ENCODE peak calls at places on chromosome 1, in seven cellular contexts. One of them, this sample, is unnamed.

GRCh38 chr1:45008076-45008475 is 3.0 kb downstream of the HECTD3 start:
- DNase-seq in SK-N-SH: no peak
- DNase-seq in HepG2: no peak
- DNase-seq in HCT116: no peak
- DNase-seq in H1: no peak
- DNase-seq in GM12878: no peak
- DNase-seq in K562: no peak
- DNase-seq in this sample: no peak

GRCh38 chr1:157925419-157926166 is 67.9 kb upstream of the KIRREL1 start:
- DNase-seq in HCT116: no peak
- DNase-seq in K562: peak; percentile 30
- DNase-seq in H1: no peak
- DNase-seq in HepG2: no peak
- DNase-seq in SK-N-SH: no peak
- DNase-seq in GM12878: no peak
- DNase-seq in this sample: peak; percentile 11

GRCh38 chr1:47298025-47298699 is 15.8 kb downstream of the STIL start:
- DNase-seq in K562: no peak
- DNase-seq in SK-N-SH: no peak
- DNase-seq in HCT116: no peak
- DNase-seq in HepG2: no peak
- DNase-seq in H1: no peak
- DNase-seq in GM12878: no peak
- DNase-seq in this sample: no peak

GRCh38 chr1:18573170-18573569 is 57.5 kb upstream of the PAX7 start:
- DNase-seq in H1: no peak
- DNase-seq in HCT116: no peak
- DNase-seq in GM12878: no peak
- DNase-seq in HepG2: no peak
- DNase-seq in SK-N-SH: no peak
- DNase-seq in K562: no peak
- DNase-seq in this sample: no peak

GRCh38 chr1:34923490-34923889 is 6.0 kb downstream of the DLGAP3 start:
- DNase-seq in HCT116: no peak
- DNase-seq in SK-N-SH: peak; percentile 3
- DNase-seq in HepG2: no peak
- DNase-seq in K562: no peak
- DNase-seq in GM12878: no peak
- DNase-seq in H1: no peak
- DNase-seq in this sample: no peak

GRCh38 chr1:43232482-43232881 is 37.3 kb upstream of the TMEM125 start:
- DNase-seq in GM12878: no peak
- DNase-seq in K562: no peak
- DNase-seq in HepG2: no peak
- DNase-seq in HCT116: no peak
- DNase-seq in H1: no peak
- DNase-seq in SK-N-SH: no peak
- DNase-seq in this sample: no peak

GRCh38 chr1:228691926-228692325 is 43.4 kb upstream of the RHOU start:
- DNase-seq in GM12878: no peak
- DNase-seq in HCT116: peak; percentile 67
- DNase-seq in HepG2: peak; percentile 72
- DNase-seq in K562: peak; percentile 35
- DNase-seq in H1: no peak
- DNase-seq in SK-N-SH: peak; percentile 45
- DNase-seq in this sample: peak; percentile 85

GRCh38 chr1:47679826-47680225 is 242.0 kb downstream of the FOXD2 start:
- DNase-seq in HCT116: no peak
- DNase-seq in K562: no peak
- DNase-seq in H1: peak; percentile 23
- DNase-seq in GM12878: no peak
- DNase-seq in SK-N-SH: no peak
- DNase-seq in HepG2: no peak
- DNase-seq in this sample: no peak

GRCh38 chr1:1000357-1001056 is 610 bp upstream of the HES4 start:
- DNase-seq in GM12878: peak; percentile 37
- DNase-seq in K562: peak; percentile 97
- DNase-seq in HCT116: peak; percentile 87
- DNase-seq in HepG2: peak; percentile 55
- DNase-seq in SK-N-SH: peak; percentile 91
- DNase-seq in H1: peak; percentile 90
- DNase-seq in this sample: peak; percentile 81

DNA sequence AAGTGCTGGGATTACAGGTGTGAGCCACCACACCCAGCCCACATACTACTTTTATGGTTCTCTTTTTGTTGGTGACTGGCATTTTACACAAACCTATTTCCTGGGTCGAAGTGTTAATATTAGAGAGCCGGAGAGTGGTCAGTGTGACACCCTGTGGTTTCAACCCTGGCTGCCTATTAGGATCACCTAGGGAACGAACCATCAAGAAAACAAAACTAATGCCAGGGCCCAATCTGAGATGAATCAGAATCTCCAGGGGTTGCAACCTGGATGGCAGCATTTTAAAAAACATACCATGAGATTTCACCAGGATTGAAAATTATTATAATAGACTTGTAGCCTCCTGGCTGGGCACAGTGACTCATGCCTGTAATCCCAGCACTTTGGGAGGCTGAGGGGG is 6.1 kb downstream of the MRPS21 start:
- DNase-seq in HCT116: no peak
- DNase-seq in SK-N-SH: no peak
- DNase-seq in H1: no peak
- DNase-seq in K562: no peak
- DNase-seq in GM12878: no peak
- DNase-seq in HepG2: no peak
- DNase-seq in this sample: no peak
- TF ChIP-seq JUND in HCT116: no peak
- TF ChIP-seq JUND in SK-N-SH: no peak
- TF ChIP-seq JUND in H1: no peak
- TF ChIP-seq JUND in K562: no peak
- TF ChIP-seq JUND in GM12878: no peak
- TF ChIP-seq JUND in HepG2: no peak
- TF ChIP-seq JUND in this sample: no peak

DNA sequence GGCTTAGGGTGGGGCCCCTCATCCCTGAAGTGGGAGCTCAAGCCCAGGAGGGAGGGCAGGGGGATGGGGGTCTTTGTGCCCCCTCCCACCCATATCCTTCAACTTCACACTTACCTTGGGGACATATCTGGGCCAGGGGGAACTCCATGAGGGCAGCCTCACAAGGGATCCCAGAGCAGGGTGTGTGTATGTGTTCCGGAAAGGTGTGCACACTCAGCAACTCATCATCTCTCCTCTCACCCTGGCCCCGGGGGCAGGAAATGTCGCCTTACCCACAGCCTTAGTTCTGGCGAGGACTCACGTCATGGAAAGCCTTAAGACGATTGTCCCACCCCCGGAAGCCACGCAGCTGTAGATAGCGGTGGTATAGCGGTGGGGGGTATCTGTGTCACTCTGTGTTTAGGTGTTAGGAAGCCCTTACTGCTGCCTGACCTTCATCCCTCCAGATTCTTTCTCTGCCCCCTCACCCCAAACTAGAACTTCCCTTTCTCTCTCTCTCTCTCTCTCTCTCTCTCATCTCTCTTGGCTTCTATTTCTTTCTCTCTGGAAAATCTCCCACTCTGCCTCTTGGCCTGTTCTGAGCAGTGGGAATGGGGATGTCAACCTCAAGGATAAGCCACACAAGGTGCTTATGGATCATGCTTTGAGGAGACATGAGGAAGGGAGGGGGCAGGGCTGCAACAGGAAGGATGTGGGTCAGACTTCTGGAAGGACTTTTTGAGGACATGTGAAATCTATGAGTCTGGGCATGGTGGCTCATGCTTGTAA is at the start of gene SH2D2A:
- DNase-seq in HCT116: no peak
- DNase-seq in H1: no peak
- DNase-seq in SK-N-SH: no peak
- DNase-seq in K562: peak; percentile 88
- DNase-seq in HepG2: no peak
- DNase-seq in GM12878: peak; percentile 71
- DNase-seq in this sample: no peak
- TF ChIP-seq JUND in HCT116: no peak
- TF ChIP-seq JUND in H1: no peak
- TF ChIP-seq JUND in SK-N-SH: no peak
- TF ChIP-seq JUND in K562: peak; percentile 46
- TF ChIP-seq JUND in HepG2: no peak
- TF ChIP-seq JUND in GM12878: no peak
- TF ChIP-seq JUND in this sample: no peak

GRCh38 chr1:145771056-145771455 is 51.8 kb downstream of the CD160 start:
- DNase-seq in HCT116: no peak
- DNase-seq in K562: no peak
- DNase-seq in H1: no peak
- DNase-seq in SK-N-SH: no peak
- DNase-seq in GM12878: no peak
- DNase-seq in HepG2: no peak
- DNase-seq in this sample: no peak
- TF ChIP-seq JUND in HCT116: no peak
- TF ChIP-seq JUND in K562: no peak
- TF ChIP-seq JUND in H1: no peak
- TF ChIP-seq JUND in SK-N-SH: no peak
- TF ChIP-seq JUND in GM12878: no peak
- TF ChIP-seq JUND in HepG2: no peak
- TF ChIP-seq JUND in this sample: no peak

GRCh38 chr1:206834217-206834616 is 31.2 kb upstream of the IL20 start:
- DNase-seq in HCT116: no peak
- DNase-seq in SK-N-SH: no peak
- DNase-seq in GM12878: no peak
- DNase-seq in K562: no peak
- DNase-seq in H1: no peak
- DNase-seq in HepG2: no peak
- DNase-seq in this sample: no peak
- TF ChIP-seq JUND in HCT116: no peak
- TF ChIP-seq JUND in SK-N-SH: no peak
- TF ChIP-seq JUND in GM12878: no peak
- TF ChIP-seq JUND in K562: no peak
- TF ChIP-seq JUND in H1: no peak
- TF ChIP-seq JUND in HepG2: no peak
- TF ChIP-seq JUND in this sample: no peak

DNA sequence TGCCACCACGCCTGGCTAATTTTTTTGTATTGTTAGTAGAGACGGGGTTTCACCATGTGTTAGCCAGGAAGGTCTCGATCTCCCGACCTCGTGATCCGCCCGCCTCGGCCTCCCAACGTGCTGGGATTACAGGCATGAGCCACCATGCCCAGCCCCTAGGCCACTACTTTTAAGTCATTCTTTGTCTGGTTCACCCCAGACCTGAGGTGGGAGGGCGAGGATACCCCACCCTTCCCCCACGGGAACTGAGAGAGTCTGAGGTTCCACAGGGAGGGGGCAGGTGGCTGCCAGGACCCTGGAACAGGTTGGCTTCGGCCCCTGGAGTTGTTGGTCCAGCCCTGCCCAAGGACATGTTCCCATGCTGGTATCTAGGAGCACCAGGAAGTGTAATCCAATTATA is 7.7 kb upstream of the SDC3 start:
- DNase-seq in H1: no peak
- DNase-seq in K562: no peak
- DNase-seq in GM12878: no peak
- DNase-seq in HepG2: no peak
- DNase-seq in SK-N-SH: no peak
- DNase-seq in HCT116: no peak
- DNase-seq in this sample: no peak
- TF ChIP-seq JUND in H1: no peak
- TF ChIP-seq JUND in K562: no peak
- TF ChIP-seq JUND in GM12878: no peak
- TF ChIP-seq JUND in HepG2: no peak
- TF ChIP-seq JUND in SK-N-SH: no peak
- TF ChIP-seq JUND in HCT116: no peak
- TF ChIP-seq JUND in this sample: no peak

This sample was measured in T47D.